ENCODE peak calls at places on chromosomes 3 and 15, in five cellular contexts. R is NCI-H774, X is GM13977, Q is EH, J is omental fat pad. V is an unnamed sample.

GRCh38 chr3:156617145-156617544 is 57.2 kb upstream of the TIPARP start:
- DNase-seq in R (no peak), X (no peak), Q (no peak), J (no peak), V (no peak)

GRCh38 chr3:51706788-51707731 is at the start of gene GRM2:
- DNase-seq in R (no peak), X (no peak), Q (peak), J (no peak), V (peak)

GRCh38 chr15:91279481-91279880 is 179.4 kb downstream of the SV2B start:
- DNase-seq in R (no peak), X (no peak), Q (no peak), J (no peak), V (no peak)

GRCh38 chr3:8371085-8371551 is 130.5 kb upstream of the LMCD1 start:
- DNase-seq in R (no peak), X (no peak), Q (peak), J (no peak), V (no peak)

GRCh38 chr3:178485756-178486155 is 50.5 kb upstream of the KCNMB2 start:
- DNase-seq in R (no peak), X (no peak), Q (peak), J (no peak), V (no peak)

GRCh38 chr15:79170256-79170664 is 79.7 kb upstream of the RASGRF1 start:
- DNase-seq in R (no peak), X (no peak), Q (peak), J (no peak), V (no peak)

GRCh38 chr15:99712415-99712814 is 20.8 kb downstream of the LYSMD4 start:
- DNase-seq in R (no peak), X (no peak), Q (no peak), J (no peak), V (no peak)

GRCh38 chr15:84657748-84658079 is 285 bp downstream of the NMB start:
- DNase-seq in R (no peak), X (no peak), Q (no peak), J (no peak), V (no peak)

GRCh38 chr15:31366169-31366734 is 39.6 kb downstream of the KLF13 start:
- DNase-seq in R (no peak), X (no peak), Q (peak), J (no peak), V (peak)

GRCh38 chr15:37015025-37015424 is 85.3 kb downstream of the MEIS2 start:
- DNase-seq in R (no peak), X (no peak), Q (peak), J (no peak), V (no peak)

GRCh38 chr3:56823421-56823926 is 21.7 kb upstream of the ARHGEF3 start:
- DNase-seq in R (no peak), X (no peak), Q (no peak), J (no peak), V (no peak)

GRCh38 chr3:30664884-30665283 is 58.5 kb downstream of the TGFBR2 start:
- DNase-seq in R (no peak), X (no peak), Q (no peak), J (no peak), V (no peak)

GRCh38 chr3:149247929-149248691 is 26.5 kb upstream of the CP start:
- DNase-seq in R (no peak), X (peak), Q (peak), J (no peak), V (no peak)

GRCh38 chr3:132417695-132418520 is 606 bp downstream of the DNAJC13 start:
- DNase-seq in R (peak), X (peak), Q (peak), J (no peak), V (peak)

GRCh38 chr15:31571676-31572075 is 245.0 kb downstream of the KLF13 start:
- DNase-seq in R (no peak), X (no peak), Q (no peak), J (no peak), V (no peak)

GRCh38 chr3:178519701-178520100 is 16.5 kb upstream of the KCNMB2 start:
- DNase-seq in R (no peak), X (no peak), Q (no peak), J (no peak), V (no peak)

V was measured in mucosa of descending colon.